ENCODE peak calls at places on chromosomes 7 and 10, in five cellular contexts. R is HFFc6, V is RWPE1, L is GM20000, X is uterus. D is an unnamed sample.

GRCh38 chr7:145212050-145212449 is 376.2 kb upstream of the TPK1 start:
- DNase-seq in R (no peak), X (no peak), L (no peak), V (no peak), D (no peak)

GRCh38 chr7:139587535-139587934 is 64.0 kb downstream of the CLEC2L start:
- DNase-seq in X (no peak), L (no peak), V (no peak), R (no peak), D (peak)

GRCh38 chr7:18530224-18531179 is 35.0 kb downstream of the HDAC9 start:
- DNase-seq in R (no peak), L (no peak), V (no peak), X (no peak), D (no peak)

GRCh38 chr10:63711866-63712716 is 190.9 kb downstream of the REEP3 start:
- DNase-seq in V (peak), X (peak), R (peak), L (no peak), D (peak)

GRCh38 chr7:50595538-50596102 is 30.4 kb upstream of the DDC start:
- DNase-seq in R (peak), L (no peak), X (peak), V (peak), D (peak)

GRCh38 chr10:110458583-110458920 is 39.2 kb upstream of the DUSP5 start:
- DNase-seq in L (no peak), V (no peak), R (no peak), X (no peak), D (no peak)

GRCh38 chr7:99242667-99243066 is 30.0 kb upstream of the MYH16 start:
- DNase-seq in L (no peak), R (no peak), X (no peak), V (no peak), D (no peak)

GRCh38 chr10:19592276-19592675 is 224.0 kb upstream of the PLXDC2 start:
- DNase-seq in R (no peak), X (no peak), V (peak), L (no peak), D (no peak)

GRCh38 chr10:113454341-113455061 is 98.4 kb upstream of the HABP2 start:
- DNase-seq in X (peak), R (no peak), V (peak), L (peak), D (no peak)

GRCh38 chr7:99224263-99224947 is 16.5 kb upstream of the KPNA7 start:
- DNase-seq in L (no peak), V (peak), X (no peak), R (no peak), D (no peak)

GRCh38 chr7:157224627-157225026 is 85.9 kb downstream of the UBE3C start:
- DNase-seq in X (no peak), V (no peak), L (no peak), R (no peak), D (no peak)

GRCh38 chr7:23276381-23276780 is 22.8 kb upstream of the MALSU1 start:
- DNase-seq in X (no peak), R (no peak), L (no peak), V (no peak), D (no peak)

GRCh38 chr10:117449636-117450035 is 74.4 kb upstream of the PDZD8 start:
- DNase-seq in X (no peak), R (no peak), V (no peak), L (no peak), D (no peak)
- TF ChIP-seq CTCF in X (no peak), R (peak), V (no peak), L (no peak), D (peak)

GRCh38 chr10:31803606-31804195 is 124.9 kb downstream of the ARHGAP12 start:
- DNase-seq in L (no peak), R (no peak), V (no peak), X (no peak), D (no peak)

GRCh38 chr10:31804416-31804815 is 124.2 kb downstream of the ARHGAP12 start:
- DNase-seq in X (no peak), L (no peak), V (no peak), R (no peak), D (no peak)

DNA sequence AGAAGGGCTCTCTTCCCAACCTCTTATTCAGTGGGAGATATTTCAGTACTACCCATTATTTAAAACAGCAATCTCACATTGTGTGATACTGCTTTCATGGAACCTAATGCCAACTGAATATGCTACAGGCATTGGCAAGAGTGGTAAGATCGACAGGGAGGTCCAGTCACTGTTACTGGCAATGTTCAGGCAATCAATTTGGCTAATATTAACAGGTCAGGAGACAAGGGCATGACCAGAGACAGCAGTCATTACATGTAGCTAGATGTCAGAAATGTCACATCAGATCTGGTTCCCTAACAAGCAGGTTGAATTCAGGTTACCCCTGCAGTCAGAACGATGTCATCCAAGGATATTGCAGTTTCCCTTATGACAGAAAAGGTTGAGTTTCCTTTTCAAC is 129.4 kb downstream of the ARHGAP12 start:
- DNase-seq in R (no peak), L (no peak), V (no peak), X (no peak), D (no peak)
- TF ChIP-seq CTCF in R (no peak), L (no peak), V (no peak), X (no peak), D (no peak)

DNA sequence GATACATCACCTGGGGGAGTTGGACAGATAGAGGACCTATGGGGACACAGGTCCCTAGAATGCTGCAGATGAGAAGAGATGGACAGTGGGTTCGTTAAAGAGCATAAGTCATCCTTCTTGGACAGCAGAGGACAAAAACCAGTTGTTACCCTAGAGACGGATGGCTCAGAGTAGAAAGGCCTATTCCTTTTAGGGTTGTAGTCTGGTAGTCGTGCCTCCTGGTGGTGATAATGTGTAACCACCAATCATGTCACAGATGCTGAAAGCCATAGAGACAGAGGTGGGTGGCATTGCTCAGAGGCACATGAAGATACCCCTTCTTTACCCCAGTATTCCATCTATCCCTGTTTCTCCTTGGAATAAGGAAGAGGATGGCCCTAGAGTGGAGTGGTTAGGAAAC is 554.6 kb downstream of the SORCS1 start:
- DNase-seq in X (no peak), R (peak), L (no peak), V (no peak), D (no peak)
- TF ChIP-seq CTCF in X (no peak), R (peak), L (no peak), V (no peak), D (peak)

DNA sequence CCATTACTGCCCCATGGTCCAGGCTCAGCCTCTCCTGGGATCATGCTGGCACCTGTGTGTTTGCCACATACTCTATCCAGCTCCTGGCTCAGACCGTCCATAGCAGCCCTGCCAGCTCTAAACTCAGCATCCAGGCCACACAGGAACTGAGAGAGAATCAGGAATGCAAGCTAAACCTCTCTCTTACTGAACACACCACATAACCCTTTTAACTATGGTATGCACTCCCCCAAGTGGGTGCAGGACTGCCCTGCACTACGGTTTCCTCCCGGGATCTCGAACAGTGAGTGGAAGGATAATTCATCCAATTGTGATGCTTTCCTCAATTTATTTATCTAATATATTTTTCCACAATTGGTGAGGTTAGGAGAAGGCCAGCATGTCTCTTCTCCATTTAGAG is 17.1 kb upstream of the ZNF800 start:
- DNase-seq in V (no peak), X (no peak), L (no peak), R (peak), D (no peak)
- TF ChIP-seq CTCF in V (no peak), X (no peak), L (no peak), R (peak), D (no peak)

GRCh38 chr7:3722396-3722846 is 421.4 kb downstream of the SDK1 start:
- DNase-seq in X (no peak), L (no peak), V (no peak), R (no peak), D (no peak)
- TF ChIP-seq CTCF in X (no peak), L (no peak), V (no peak), R (no peak), D (peak)

DNA sequence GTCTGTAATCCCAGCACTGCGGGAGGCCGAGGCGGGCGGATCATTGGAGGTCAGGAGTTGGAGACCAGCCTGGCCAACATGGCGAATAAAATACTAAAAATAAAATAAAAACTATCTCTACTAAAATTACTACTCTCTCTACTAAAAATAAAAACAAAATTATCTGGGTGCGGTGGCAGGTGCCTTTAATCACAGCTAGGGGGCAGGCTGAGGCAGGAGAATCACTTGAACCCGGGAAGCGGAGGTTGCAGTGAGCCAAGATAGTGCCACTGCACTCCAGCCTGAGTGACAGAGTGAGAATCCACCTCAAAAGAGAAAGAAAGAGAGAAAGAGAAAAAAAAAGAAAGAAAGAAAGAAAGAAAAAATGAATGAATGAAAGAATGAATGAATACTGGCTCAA is 351.4 kb downstream of the ELMO1 start:
- DNase-seq in V (no peak), L (no peak), R (no peak), X (no peak), D (no peak)
- TF ChIP-seq CTCF in V (no peak), L (no peak), R (peak), X (no peak), D (no peak)

GRCh38 chr10:72509951-72510350 is 115.9 kb downstream of the MICU1 start:
- DNase-seq in R (no peak), X (no peak), L (no peak), V (no peak), D (no peak)

GRCh38 chr10:72506474-72506873 is 119.4 kb downstream of the MICU1 start:
- DNase-seq in R (no peak), L (no peak), X (no peak), V (no peak), D (no peak)

GRCh38 chr10:72508033-72508432 is 117.8 kb downstream of the MICU1 start:
- DNase-seq in V (no peak), L (no peak), X (no peak), R (no peak), D (no peak)

GRCh38 chr10:72511414-72511813 is 114.5 kb downstream of the MICU1 start:
- DNase-seq in X (no peak), L (no peak), R (no peak), V (no peak), D (no peak)

GRCh38 chr10:72509206-72509799 is 116.6 kb downstream of the MICU1 start:
- DNase-seq in V (no peak), R (no peak), L (no peak), X (no peak), D (no peak)
- TF ChIP-seq CTCF in V (no peak), R (no peak), L (no peak), X (no peak), D (no peak)

GRCh38 chr10:34825433-34825832 is 10.3 kb upstream of the PARD3 start:
- DNase-seq in L (no peak), X (no peak), V (no peak), R (no peak), D (no peak)

GRCh38 chr10:34824870-34825269 is 9.8 kb upstream of the PARD3 start:
- DNase-seq in R (no peak), V (no peak), L (no peak), X (no peak), D (no peak)

GRCh38 chr10:34830527-34830926 is 15.4 kb upstream of the PARD3 start:
- DNase-seq in L (no peak), V (no peak), X (no peak), R (no peak), D (no peak)

GRCh38 chr10:34827087-34827766 is 12.1 kb upstream of the PARD3 start:
- DNase-seq in L (no peak), R (no peak), V (no peak), X (no peak), D (no peak)

DNA sequence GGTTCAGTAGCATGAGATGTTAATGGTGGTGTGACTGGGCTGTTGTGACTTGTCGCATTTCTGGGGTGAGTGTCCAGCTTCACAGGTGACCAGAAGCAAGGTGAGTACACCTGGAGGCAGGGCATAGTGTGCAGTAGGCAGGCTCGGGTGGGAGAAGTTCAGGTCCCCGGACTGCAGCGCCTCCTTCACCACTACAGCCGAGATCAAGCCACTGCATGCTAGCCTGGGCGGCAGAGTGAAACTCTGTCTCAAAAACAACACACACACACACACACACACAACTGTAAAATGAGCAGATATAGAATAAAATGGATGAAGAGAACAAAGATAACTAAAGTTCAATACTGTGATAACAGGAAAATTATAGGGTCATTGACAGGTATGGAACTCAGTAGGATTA is 11.1 kb upstream of the PARD3 start:
- DNase-seq in L (no peak), X (no peak), R (no peak), V (no peak), D (no peak)
- TF ChIP-seq CTCF in L (no peak), X (no peak), R (no peak), V (no peak), D (no peak)

GRCh38 chr10:24396396-24396795 is 187.5 kb downstream of the KIAA1217 start:
- DNase-seq in X (no peak), V (no peak), L (no peak), R (no peak), D (no peak)
- TF ChIP-seq CTCF in X (no peak), V (no peak), L (no peak), R (peak), D (no peak)